ENCODE peak calls at places on chromosomes 4 and X, in ten cellular contexts. C is natural killer cell, T is Peyer's patch, E is WTC11, X is stomach, U is heart right ventricle, L is MCF 10A, M is RWPE1, V is lower leg skin, N is astrocyte of the spinal cord. O is an unnamed sample.

GRCh38 chr4:145565328-145565727 is 53.9 kb upstream of the MMAA start:
- DNase-seq in L (no peak), X (no peak), C (no peak), V (no peak), M (no peak), N (no peak), T (no peak), U (no peak), E (no peak), O (no peak)

GRCh38 chr4:150938873-150939499 is 76.1 kb downstream of the LRBA start:
- DNase-seq in M (no peak), C (no peak), T (no peak), N (no peak), U (no peak), X (no peak), V (no peak), E (no peak), L (no peak), O (no peak)

GRCh38 chr4:164856396-164856795 is 20.6 kb upstream of the APELA start:
- DNase-seq in T (no peak), U (no peak), L (peak; percentile 36), C (no peak), X (no peak), N (no peak), V (no peak), M (no peak), E (no peak), O (no peak)

GRCh38 chrX:13109811-13110210 is 65.4 kb upstream of the FAM9C start:
- DNase-seq in V (no peak), T (no peak), L (peak; percentile 72), C (no peak), N (peak; percentile 36), X (no peak), M (no peak), U (no peak), E (no peak), O (no peak)

GRCh38 chrX:20066968-20067708 is 49.6 kb downstream of the MAP7D2 start:
- DNase-seq in V (no peak), U (no peak), M (peak; percentile 24), X (no peak), T (no peak), C (no peak), L (peak; percentile 72), N (peak; percentile 66), E (no peak), O (no peak)

GRCh38 chrX:110026099-110026844 is 23.4 kb downstream of the TMEM164 start:
- DNase-seq in T (no peak), X (peak; percentile 38), N (peak; percentile 28), M (peak; percentile 53), C (no peak), L (peak; percentile 75), U (no peak), E (no peak), V (peak; percentile 31), O (peak; percentile 41)

GRCh38 chrX:13090261-13091110 is 46.1 kb upstream of the FAM9C start:
- DNase-seq in M (no peak), U (no peak), E (no peak), N (no peak), V (no peak), C (no peak), X (no peak), L (no peak), T (no peak), O (peak; percentile 46)

GRCh38 chrX:129636175-129636681 is 18.5 kb downstream of the APLN start:
- DNase-seq in X (no peak), V (no peak), N (no peak), C (no peak), U (no peak), E (no peak), T (no peak), L (no peak), M (no peak), O (no peak)

GRCh38 chr4:168877779-168878491 is 132.1 kb downstream of the CBR4 start:
- DNase-seq in N (no peak), C (peak; percentile 58), V (no peak), M (no peak), E (peak; percentile 61), X (no peak), T (no peak), U (peak; percentile 36), L (no peak), O (peak; percentile 81)

GRCh38 chr4:89254847-89255246 is 52.8 kb downstream of the GPRIN3 start:
- DNase-seq in L (peak; percentile 62), U (no peak), V (no peak), E (no peak), C (peak; percentile 48), N (no peak), T (no peak), X (peak; percentile 40), M (peak; percentile 39), O (peak; percentile 51)

GRCh38 chr4:2607107-2607506 is 70.7 kb downstream of the FAM193A start:
- DNase-seq in X (no peak), U (no peak), M (no peak), E (no peak), N (no peak), L (no peak), T (no peak), C (no peak), V (no peak), O (no peak)

GRCh38 chr4:73538162-73538561 is 56.6 kb downstream of the AFM start:
- DNase-seq in E (no peak), T (no peak), C (no peak), L (no peak), V (no peak), N (no peak), X (no peak), U (no peak), M (no peak), O (no peak)

GRCh38 chrX:101986571-101986970 is 54.7 kb upstream of the ZMAT1 start:
- DNase-seq in T (no peak), E (no peak), N (no peak), V (no peak), L (peak; percentile 4), C (no peak), M (no peak), U (no peak), X (no peak), O (no peak)

GRCh38 chr4:1466034-1466960 is 60.1 kb upstream of the NKX1-1 start:
- DNase-seq in L (no peak), E (no peak), M (no peak), T (no peak), U (no peak), V (no peak), C (no peak), X (no peak), N (no peak), O (peak; percentile 28)

GRCh38 chr4:87075876-87076275 is 141.1 kb downstream of the AFF1 start:
- DNase-seq in E (no peak), M (no peak), V (no peak), T (no peak), U (no peak), X (no peak), L (no peak), N (no peak), C (no peak), O (no peak)

GRCh38 chr4:184293552-184293951 is 75.9 kb upstream of the ENPP6 start:
- DNase-seq in V (no peak), X (peak; percentile 64), U (no peak), T (no peak), M (no peak), L (no peak), C (no peak), E (no peak), N (no peak), O (peak; percentile 77)

GRCh38 chr4:155403886-155404285 is 27.1 kb upstream of the MAP9 start:
- DNase-seq in T (no peak), U (no peak), E (no peak), N (peak; percentile 59), M (peak; percentile 45), X (no peak), L (peak; percentile 61), V (no peak), C (no peak), O (no peak)
- TF ChIP-seq CTCF in T (no peak), U (peak; percentile 72), E (no peak), N (peak; percentile 25), M (no peak), X (no peak), L (peak; percentile 56), V (no peak), C (no peak), O (no peak)

GRCh38 chr4:157514711-157515110 is 294.2 kb downstream of the GRIA2 start:
- DNase-seq in T (no peak), U (no peak), E (peak; percentile 61), N (no peak), C (no peak), V (no peak), X (no peak), L (peak; percentile 13), M (no peak), O (no peak)
- TF ChIP-seq CTCF in T (no peak), U (no peak), E (peak; percentile 47), N (peak; percentile 12), C (no peak), V (no peak), X (no peak), L (peak; percentile 24), M (no peak), O (no peak)

DNA sequence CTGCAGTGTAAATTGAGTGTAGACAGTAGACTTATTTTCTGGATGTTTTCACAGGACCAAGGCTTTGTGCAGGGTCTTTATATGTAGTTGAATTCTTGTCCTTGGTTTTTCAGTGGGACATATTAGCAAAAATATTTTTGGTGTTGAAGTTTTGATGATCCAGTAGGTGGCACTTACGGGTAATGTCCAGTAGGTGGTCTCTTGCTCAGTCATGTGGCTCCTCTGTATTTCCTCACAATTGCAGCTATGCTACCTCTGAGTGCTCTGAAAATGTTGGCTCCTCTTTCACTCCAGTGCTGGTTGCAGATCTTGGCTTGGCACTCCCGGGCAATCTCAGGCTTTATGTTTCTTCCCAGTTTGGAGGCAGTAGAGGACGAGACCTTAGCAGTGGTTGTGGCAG is 419.8 kb upstream of the AMOT start:
- DNase-seq in U (no peak), N (no peak), T (no peak), X (no peak), L (peak; percentile 14), E (no peak), V (no peak), M (no peak), C (no peak), O (no peak)
- TF ChIP-seq CTCF in U (no peak), N (peak; percentile 15), T (no peak), X (no peak), L (no peak), E (peak; percentile 47), V (no peak), M (no peak), C (no peak), O (no peak)

GRCh38 chrX:136423724-136424123 is 64.0 kb upstream of the BRS3 start:
- DNase-seq in M (no peak), T (no peak), E (no peak), U (no peak), V (no peak), X (no peak), C (no peak), N (no peak), L (no peak), O (no peak)

GRCh38 chrX:136421338-136421737 is 66.4 kb upstream of the BRS3 start:
- DNase-seq in C (no peak), L (no peak), E (no peak), U (no peak), X (no peak), T (no peak), N (no peak), V (no peak), M (no peak), O (no peak)

GRCh38 chrX:136431625-136432024 is 56.1 kb upstream of the BRS3 start:
- DNase-seq in V (no peak), E (no peak), L (no peak), X (no peak), M (no peak), U (no peak), N (no peak), C (no peak), T (no peak), O (no peak)

GRCh38 chrX:136425996-136426395 is 61.8 kb upstream of the BRS3 start:
- DNase-seq in N (no peak), U (no peak), V (no peak), X (no peak), C (no peak), T (no peak), L (no peak), E (no peak), M (no peak), O (no peak)
- TF ChIP-seq CTCF in N (no peak), U (no peak), V (no peak), X (no peak), C (no peak), T (no peak), L (no peak), E (no peak), M (no peak), O (no peak)